ENCODE peak calls at places on chromosomes 1 and 21, in five cellular contexts. B, N, M, R and Q are unnamed samples.

GRCh38 chr1:7536891-7537591 is 234.1 kb upstream of the VAMP3 start:
- DNase-seq in R (no peak), B (no peak), N (no peak), M (no peak), Q (no peak)

GRCh38 chr1:153608742-153609584 is 4.0 kb downstream of the S100A16 start:
- DNase-seq in M (peak), B (no peak), N (no peak), R (no peak), Q (no peak)

GRCh38 chr1:208445710-208446702 is 201.8 kb upstream of the PLXNA2 start:
- DNase-seq in N (no peak), B (no peak), M (no peak), R (no peak), Q (no peak)

GRCh38 chr1:188314557-188315137 is 1485.9 kb downstream of the PLA2G4A start:
- DNase-seq in N (no peak), B (no peak), R (no peak), M (no peak), Q (no peak)

GRCh38 chr1:148372731-148373130 is 110.4 kb downstream of the PPIAL4G start:
- DNase-seq in M (no peak), R (no peak), N (no peak), B (no peak), Q (no peak)

GRCh38 chr1:163195728-163196448 is 6.8 kb downstream of the RGS5 start:
- DNase-seq in M (no peak), N (no peak), B (no peak), R (no peak), Q (no peak)

GRCh38 chr1:16315437-16315836 is 36.8 kb downstream of the FBXO42 start:
- DNase-seq in N (no peak), M (no peak), R (no peak), B (no peak), Q (no peak)

GRCh38 chr1:21242846-21243245 is 47.4 kb downstream of the ECE1 start:
- DNase-seq in M (no peak), B (no peak), R (no peak), N (no peak), Q (no peak)

GRCh38 chr1:3471356-3472087 is 17.1 kb downstream of the ARHGEF16 start:
- DNase-seq in B (no peak), M (no peak), R (no peak), N (no peak), Q (no peak)

GRCh38 chr1:207308451-207309190 is 12.9 kb upstream of the CD55 start:
- DNase-seq in N (no peak), R (no peak), B (no peak), M (no peak), Q (no peak)

GRCh38 chr1:12580054-12580887 is 37.7 kb downstream of the DHRS3 start:
- DNase-seq in B (no peak), M (no peak), N (no peak), R (no peak), Q (no peak)

GRCh38 chr1:54384921-54385726 is 21.1 kb downstream of the SSBP3 start:
- DNase-seq in B (no peak), R (no peak), N (no peak), M (no peak), Q (no peak)

GRCh38 chr1:237166593-237167077 is 124.7 kb downstream of the RYR2 start:
- DNase-seq in N (no peak), B (peak), R (no peak), M (no peak), Q (no peak)

GRCh38 chr1:226608699-226609505 is 60.3 kb downstream of the STUM start:
- DNase-seq in N (peak), B (peak), R (peak), M (peak), Q (peak)

GRCh38 chr1:219757890-219758289 is 145.0 kb upstream of the ZC3H11B start:
- DNase-seq in N (no peak), B (no peak), R (no peak), M (no peak), Q (peak)

GRCh38 chr1:229282295-229282823 is 11.4 kb downstream of the RAB4A start:
- DNase-seq in M (no peak), B (no peak), N (no peak), R (no peak), Q (no peak)

GRCh38 chr1:208369658-208370057 is 125.5 kb upstream of the PLXNA2 start:
- DNase-seq in M (no peak), N (no peak), R (no peak), B (no peak), Q (no peak)

GRCh38 chr1:40404670-40405462 is 31.3 kb downstream of the SMAP2 start:
- DNase-seq in N (peak), M (no peak), R (no peak), B (peak), Q (no peak)

GRCh38 chr21:39184050-39184980 is 1.1 kb upstream of the PSMG1 start:
- DNase-seq in R (no peak), M (no peak), B (peak), N (no peak), Q (no peak)

GRCh38 chr1:165671531-165671930 is 26.8 kb downstream of the ALDH9A1 start:
- DNase-seq in B (no peak), M (no peak), N (no peak), R (no peak), Q (no peak)

GRCh38 chr1:221880182-221880581 is 138.3 kb upstream of the DUSP10 start:
- DNase-seq in M (no peak), N (no peak), B (no peak), R (no peak), Q (no peak)

GRCh38 chr1:180920193-180920592 is 7.5 kb downstream of the KIAA1614 start:
- DNase-seq in B (no peak), R (no peak), M (no peak), N (no peak), Q (no peak)

GRCh38 chr1:110538082-110538481 is 19.1 kb upstream of the KCNA10 start:
- DNase-seq in M (peak), R (no peak), B (peak), N (no peak), Q (no peak)

GRCh38 chr1:237012789-237013383 is 8.6 kb upstream of the MT1HL1 start:
- DNase-seq in N (no peak), M (no peak), R (no peak), B (peak), Q (no peak)

GRCh38 chr21:18517905-18518566 is 114.5 kb upstream of the TMPRSS15 start:
- DNase-seq in B (no peak), N (no peak), R (no peak), M (no peak), Q (no peak)